ENCODE peak calls at places on chromosomes 3 and 15, in four cellular contexts. F, B, C and R are unnamed samples.

GRCh38 chr3:166510382-166510781 is 673.2 kb upstream of the BCHE start:
- DNase-seq in F (no peak), B (no peak), C (no peak), R (no peak)

GRCh38 chr3:195255176-195255500 is 15.8 kb downstream of the XXYLT1 start:
- DNase-seq in F (no peak), B (no peak), C (no peak), R (no peak)

GRCh38 chr3:13783556-13783955 is 96.3 kb downstream of the WNT7A start:
- DNase-seq in F (no peak), B (no peak), C (no peak), R (no peak)

GRCh38 chr3:13144163-13145023 is 71.2 kb upstream of the IQSEC1 start:
- DNase-seq in F (no peak), B (no peak), C (no peak), R (no peak)

GRCh38 chr3:113035387-113035982 is 44.7 kb downstream of the GTPBP8 start:
- DNase-seq in F (peak), B (no peak), C (peak), R (peak)

GRCh38 chr3:71487418-71487817 is 96.1 kb downstream of the FOXP1 start:
- DNase-seq in F (no peak), B (no peak), C (no peak), R (no peak)

GRCh38 chr15:85886345-85886935 is 91.7 kb upstream of the KLHL25 start:
- DNase-seq in F (no peak), B (no peak), C (no peak), R (no peak)

GRCh38 chr15:99143230-99143629 is 38.4 kb downstream of the SYNM start:
- DNase-seq in F (no peak), B (no peak), C (no peak), R (no peak)

GRCh38 chr3:184780981-184781515 is 30.9 kb upstream of the VPS8 start:
- DNase-seq in F (no peak), B (no peak), C (no peak), R (no peak)

GRCh38 chr15:85642693-85643058 is 152.0 kb downstream of the KLHL25 start:
- DNase-seq in F (no peak), B (no peak), C (no peak), R (no peak)

GRCh38 chr3:195182470-195182795 is 88.5 kb downstream of the XXYLT1 start:
- DNase-seq in F (peak), B (no peak), C (no peak), R (no peak)

GRCh38 chr15:59249816-59250215 is 43.2 kb downstream of the LDHAL6B start:
- DNase-seq in F (no peak), B (no peak), C (no peak), R (no peak)

GRCh38 chr3:197028711-197029510 is 706 bp downstream of the MELTF start:
- DNase-seq in F (peak), B (no peak), C (no peak), R (no peak)

GRCh38 chr15:25805006-25805405 is 58.1 kb downstream of the ATP10A start:
- DNase-seq in F (no peak), B (no peak), C (no peak), R (no peak)

GRCh38 chr3:125143982-125144652 is 68.4 kb downstream of the SLC12A8 start:
- DNase-seq in F (no peak), B (no peak), C (no peak), R (no peak)

GRCh38 chr3:13477946-13478345 is 2.2 kb upstream of the HDAC11 start:
- DNase-seq in F (no peak), B (no peak), C (peak), R (no peak)

GRCh38 chr3:26070854-26071253 is 281.0 kb downstream of the OXSM start:
- DNase-seq in F (no peak), B (no peak), C (no peak), R (no peak)

GRCh38 chr3:46130631-46131310 is 77.3 kb downstream of the CCR1 start:
- DNase-seq in F (no peak), B (no peak), C (no peak), R (no peak)

GRCh38 chr15:25690673-25691543 is 172.2 kb downstream of the ATP10A start:
- DNase-seq in F (no peak), B (no peak), C (no peak), R (no peak)

GRCh38 chr3:193903257-193903807 is 232.6 kb upstream of the HES1 start:
- DNase-seq in F (no peak), B (no peak), C (no peak), R (no peak)
- TF ChIP-seq FOSL1 in F (no peak), B (no peak), C (no peak), R (no peak)

DNA sequence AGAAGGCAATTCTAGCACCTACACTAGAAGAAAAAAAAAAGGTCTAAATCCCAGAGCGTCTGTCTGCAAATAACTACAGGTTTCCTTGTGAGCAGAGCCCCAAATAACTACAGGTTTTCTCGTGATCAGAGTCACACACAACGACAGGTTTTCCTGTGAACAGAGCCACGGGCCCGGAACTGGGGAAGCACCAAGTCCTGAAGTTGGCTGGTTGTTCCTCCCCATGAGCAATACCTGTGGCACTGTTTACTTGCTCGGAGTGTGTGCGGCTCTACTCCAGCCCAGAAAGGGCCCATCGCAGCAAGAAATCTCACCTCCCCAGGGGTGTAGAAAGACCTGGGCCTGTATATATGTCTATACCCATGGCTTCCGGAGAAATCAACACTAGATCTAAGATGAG is 649 bp upstream of the MASP1 start:
- DNase-seq in F (no peak), B (no peak), C (no peak), R (no peak)
- TF ChIP-seq FOSL1 in F (no peak), B (no peak), C (no peak), R (no peak)

DNA sequence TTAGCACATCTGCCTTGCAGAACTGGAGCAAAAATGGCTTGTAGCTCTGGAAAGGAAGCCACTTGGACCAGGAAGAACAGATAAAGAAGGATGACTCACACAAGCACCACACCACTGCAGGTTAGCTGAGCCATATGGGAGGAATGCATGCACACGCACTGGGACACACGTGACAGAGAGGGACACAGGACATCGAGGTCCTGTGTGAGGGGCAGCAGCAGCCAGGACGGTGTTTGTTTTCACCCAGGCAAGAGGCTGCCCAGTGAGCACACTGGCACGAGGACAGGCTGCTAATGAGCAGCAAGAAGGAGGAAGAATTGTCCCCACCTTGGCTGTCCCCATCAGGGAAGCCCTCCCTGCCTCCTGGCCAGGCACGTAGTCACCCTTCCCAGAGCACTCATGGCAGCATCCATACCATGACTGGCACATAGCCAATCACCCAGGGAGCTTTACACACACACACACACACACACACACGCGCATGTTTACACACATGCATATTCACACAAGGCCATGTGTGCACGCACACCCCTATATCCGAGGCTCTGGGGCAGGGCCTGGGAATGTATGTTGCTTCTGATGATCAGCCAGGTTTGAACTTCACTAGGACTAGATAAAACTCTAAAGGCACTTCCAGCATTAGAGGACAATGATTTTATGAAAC is 24.0 kb upstream of the SPTBN5 start:
- DNase-seq in F (peak), B (no peak), C (no peak), R (peak)
- TF ChIP-seq FOSL1 in F (peak), B (no peak), C (no peak), R (peak)

DNA sequence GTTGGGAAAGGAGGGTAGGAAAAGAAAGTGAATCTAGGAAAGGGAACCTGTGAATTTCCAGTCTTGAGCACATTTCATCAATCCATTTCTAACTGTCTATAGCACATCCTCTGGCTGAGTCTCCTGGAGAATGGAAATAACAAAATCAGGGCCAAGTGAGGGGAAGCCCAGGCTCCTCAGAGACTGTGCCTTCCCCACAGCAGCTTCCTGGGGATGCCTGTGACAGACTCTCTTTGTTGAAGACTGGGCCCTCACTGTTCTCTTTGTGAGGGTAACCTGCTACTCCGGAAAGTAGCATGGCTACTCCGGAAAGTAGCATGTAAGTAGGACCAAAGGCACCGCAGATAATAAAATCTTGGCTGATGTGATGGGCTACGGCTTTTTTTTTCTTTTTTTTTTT is 22.6 kb upstream of the CSPG5 start:
- DNase-seq in F (no peak), B (no peak), C (no peak), R (no peak)
- TF ChIP-seq FOSL1 in F (no peak), B (no peak), C (no peak), R (no peak)

GRCh38 chr3:151974067-151974466 is 100.6 kb downstream of the SUCNR1 start:
- DNase-seq in F (no peak), B (no peak), C (no peak), R (no peak)
- TF ChIP-seq FOSL1 in F (no peak), B (no peak), C (no peak), R (no peak)

DNA sequence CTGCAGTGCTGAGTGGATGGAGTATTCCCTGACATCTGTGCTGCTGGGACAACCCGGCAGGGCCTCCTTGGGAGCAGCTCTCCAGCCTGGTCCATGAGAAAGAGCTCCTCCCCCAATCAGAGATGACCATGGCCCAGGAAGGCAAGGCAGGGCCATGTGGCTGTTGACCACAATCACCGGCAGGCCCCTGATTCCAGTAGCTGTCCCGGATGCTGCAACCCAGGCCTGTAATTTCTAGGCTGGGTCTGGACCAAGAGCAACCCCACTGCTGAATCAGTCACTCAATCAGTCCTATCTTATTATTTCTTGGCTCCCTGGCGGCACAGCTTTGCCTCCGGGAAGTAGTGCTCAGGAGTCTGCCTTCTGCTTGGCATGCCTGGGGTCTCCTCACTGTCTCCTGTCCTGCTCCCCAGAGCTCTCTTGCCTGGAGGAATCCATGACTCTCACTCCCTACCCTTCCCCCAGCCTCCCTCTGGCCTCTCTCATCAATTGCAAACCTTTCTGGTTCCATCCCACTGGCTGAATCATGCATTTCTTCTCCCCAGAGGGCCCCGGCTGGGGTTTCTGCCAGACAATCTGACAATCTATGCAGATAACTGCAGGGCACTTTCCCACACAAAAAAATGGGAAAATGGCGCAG is 32.6 kb upstream of the ITGA11 start:
- DNase-seq in F (no peak), B (no peak), C (no peak), R (no peak)
- TF ChIP-seq FOSL1 in F (no peak), B (no peak), C (no peak), R (no peak)